ENCODE peak calls at places on chromosomes 11 and 22, in four cellular contexts. One of them, this sample, is unnamed.
A peak's percentile ranks its signal among the peaks of the same experiment; 100 is the strongest.

GRCh38 chr22:35424081-35424480 is 24.1 kb downstream of the MCM5 start:
- DNase-seq in mesendoderm: no peak
- DNase-seq in H1: no peak
- DNase-seq in IMR-90: no peak
- DNase-seq in this sample: no peak

GRCh38 chr11:30917859-30918478 is 331.8 kb upstream of the MPPED2 start:
- DNase-seq in mesendoderm: peak; percentile 63
- DNase-seq in IMR-90: peak; percentile 42
- DNase-seq in H1: no peak
- DNase-seq in this sample: no peak

GRCh38 chr11:115161876-115162275 is 342.3 kb downstream of the CADM1 start:
- DNase-seq in IMR-90: no peak
- DNase-seq in H1: no peak
- DNase-seq in mesendoderm: no peak
- DNase-seq in this sample: no peak

GRCh38 chr11:83162377-83162776 is 5.4 kb downstream of the PCF11 start:
- DNase-seq in IMR-90: peak; percentile 16
- DNase-seq in mesendoderm: no peak
- DNase-seq in H1: no peak
- DNase-seq in this sample: no peak

GRCh38 chr22:36925388-36926290 is 12.2 kb downstream of the CSF2RB start:
- DNase-seq in H1: no peak
- DNase-seq in IMR-90: peak; percentile 1
- DNase-seq in mesendoderm: no peak
- DNase-seq in this sample: no peak

GRCh38 chr22:33923660-33924246 is 3.5 kb upstream of the LARGE1 start:
- DNase-seq in mesendoderm: peak; percentile 91
- DNase-seq in IMR-90: peak; percentile 74
- DNase-seq in H1: peak; percentile 76
- DNase-seq in this sample: peak; percentile 69

GRCh38 chr22:29152381-29153138 is 53.1 kb upstream of the EMID1 start:
- DNase-seq in IMR-90: no peak
- DNase-seq in mesendoderm: peak; percentile 67
- DNase-seq in H1: no peak
- DNase-seq in this sample: peak; percentile 52

GRCh38 chr11:17528181-17528691 is 16.0 kb downstream of the USH1C start:
- DNase-seq in IMR-90: peak; percentile 28
- DNase-seq in mesendoderm: peak; percentile 76
- DNase-seq in H1: peak; percentile 90
- DNase-seq in this sample: peak; percentile 76

GRCh38 chr11:75524576-75525432 is 937 bp downstream of the GDPD5 start:
- DNase-seq in mesendoderm: peak; percentile 47
- DNase-seq in IMR-90: peak; percentile 34
- DNase-seq in H1: peak; percentile 72
- DNase-seq in this sample: peak; percentile 45

GRCh38 chr11:8722156-8722555 is 39.6 kb downstream of the RPL27A start:
- DNase-seq in H1: no peak
- DNase-seq in mesendoderm: peak; percentile 84
- DNase-seq in IMR-90: peak; percentile 56
- DNase-seq in this sample: no peak

GRCh38 chr11:34205326-34206035 is 100.1 kb downstream of the NAT10 start:
- DNase-seq in H1: no peak
- DNase-seq in IMR-90: peak; percentile 39
- DNase-seq in mesendoderm: no peak
- DNase-seq in this sample: no peak

GRCh38 chr22:28594784-28595324 is 84.8 kb downstream of the TTC28 start:
- DNase-seq in IMR-90: peak; percentile 77
- DNase-seq in mesendoderm: peak; percentile 66
- DNase-seq in H1: no peak
- DNase-seq in this sample: no peak

GRCh38 chr22:24146791-24147353 is 34.4 kb upstream of the SUSD2 start:
- DNase-seq in mesendoderm: peak; percentile 55
- DNase-seq in IMR-90: peak; percentile 92
- DNase-seq in H1: peak; percentile 56
- DNase-seq in this sample: peak; percentile 54

GRCh38 chr22:33451851-33452469 is 393.8 kb upstream of the SYN3 start:
- DNase-seq in mesendoderm: no peak
- DNase-seq in H1: no peak
- DNase-seq in IMR-90: peak; percentile 40
- DNase-seq in this sample: no peak

GRCh38 chr11:68282861-68283230 is 11.1 kb upstream of the C11orf24 start:
- DNase-seq in mesendoderm: no peak
- DNase-seq in H1: no peak
- DNase-seq in IMR-90: no peak
- DNase-seq in this sample: no peak

GRCh38 chr11:17514476-17514875 is 29.7 kb downstream of the USH1C start:
- DNase-seq in mesendoderm: no peak
- DNase-seq in IMR-90: no peak
- DNase-seq in H1: no peak
- DNase-seq in this sample: no peak

GRCh38 chr11:17635551-17635938 is 83.8 kb upstream of the MYOD1 start:
- DNase-seq in mesendoderm: no peak
- DNase-seq in H1: no peak
- DNase-seq in IMR-90: no peak
- DNase-seq in this sample: no peak

GRCh38 chr11:113387605-113388211 is at the start of gene ANKK1:
- DNase-seq in IMR-90: no peak
- DNase-seq in H1: peak; percentile 86
- DNase-seq in mesendoderm: peak; percentile 77
- DNase-seq in this sample: peak; percentile 87

GRCh38 chr11:469684-470667 is 19.9 kb downstream of the PTDSS2 start:
- DNase-seq in mesendoderm: peak; percentile 34
- DNase-seq in IMR-90: peak; percentile 81
- DNase-seq in H1: no peak
- DNase-seq in this sample: no peak

GRCh38 chr11:45771942-45772522 is 32.9 kb upstream of the SLC35C1 start:
- DNase-seq in mesendoderm: peak; percentile 86
- DNase-seq in H1: peak; percentile 94
- DNase-seq in IMR-90: peak; percentile 58
- DNase-seq in this sample: peak; percentile 87

GRCh38 chr11:13897606-13898276 is 64.8 kb upstream of the SPON1 start:
- DNase-seq in IMR-90: no peak
- DNase-seq in mesendoderm: no peak
- DNase-seq in H1: no peak
- DNase-seq in this sample: no peak

GRCh38 chr22:30556388-30556787 is 9.8 kb upstream of the SEC14L6 start:
- DNase-seq in IMR-90: no peak
- DNase-seq in mesendoderm: no peak
- DNase-seq in H1: no peak
- DNase-seq in this sample: no peak

GRCh38 chr22:30423296-30423958 is 2.1 kb upstream of the MTFP1 start:
- DNase-seq in IMR-90: no peak
- DNase-seq in H1: no peak
- DNase-seq in mesendoderm: no peak
- DNase-seq in this sample: no peak

GRCh38 chr11:1939006-1939626 is 8.0 kb upstream of the MRPL23 start:
- DNase-seq in IMR-90: no peak
- DNase-seq in H1: peak; percentile 47
- DNase-seq in mesendoderm: no peak
- DNase-seq in this sample: no peak

GRCh38 chr11:124115782-124116616 is 749 bp downstream of the VWA5A start:
- DNase-seq in mesendoderm: peak; percentile 73
- DNase-seq in H1: peak; percentile 53
- DNase-seq in IMR-90: no peak
- DNase-seq in this sample: peak; percentile 73

GRCh38 chr11:28400236-28401100 is 292.3 kb downstream of the METTL15 start:
- DNase-seq in IMR-90: peak; percentile 87
- DNase-seq in H1: no peak
- DNase-seq in mesendoderm: peak; percentile 6
- DNase-seq in this sample: no peak

GRCh38 chr11:102637731-102638130 is 12.6 kb upstream of the MMP20 start:
- DNase-seq in IMR-90: no peak
- DNase-seq in H1: no peak
- DNase-seq in mesendoderm: no peak
- DNase-seq in this sample: no peak

GRCh38 chr22:45441158-45441557 is 27.7 kb downstream of the RIBC2 start:
- DNase-seq in mesendoderm: peak; percentile 84
- DNase-seq in H1: no peak
- DNase-seq in IMR-90: peak; percentile 68
- DNase-seq in this sample: peak; percentile 70

GRCh38 chr22:35883028-35883620 is 145.5 kb downstream of the RBFOX2 start:
- DNase-seq in H1: no peak
- DNase-seq in IMR-90: peak; percentile 55
- DNase-seq in mesendoderm: peak; percentile 67
- DNase-seq in this sample: no peak

GRCh38 chr11:120336641-120337132 is 474 bp downstream of the ARHGEF12 start:
- DNase-seq in H1: peak; percentile 81
- DNase-seq in IMR-90: peak; percentile 20
- DNase-seq in mesendoderm: peak; percentile 67
- DNase-seq in this sample: no peak

GRCh38 chr22:19679476-19680099 is 34.7 kb upstream of the SEPTIN5 start:
- DNase-seq in H1: peak; percentile 96
- DNase-seq in mesendoderm: peak; percentile 53
- DNase-seq in IMR-90: no peak
- DNase-seq in this sample: peak; percentile 79

GRCh38 chr11:129223701-129224149 is 31.6 kb upstream of the ARHGAP32 start:
- DNase-seq in H1: no peak
- DNase-seq in mesendoderm: no peak
- DNase-seq in IMR-90: peak; percentile 45
- DNase-seq in this sample: no peak

GRCh38 chr11:6646040-6646439 is 9.6 kb downstream of the DCHS1 start:
- DNase-seq in IMR-90: peak; percentile 80
- DNase-seq in mesendoderm: no peak
- DNase-seq in H1: no peak
- DNase-seq in this sample: no peak
- H4K5ac ChIP-seq in IMR-90: peak overlapping the region; percentile 4
- H4K5ac ChIP-seq in mesendoderm: no peak overlapping the region
- H4K5ac ChIP-seq in H1: no peak overlapping the region
- H4K5ac ChIP-seq in this sample: no peak overlapping the region

GRCh38 chr22:38221407-38221806 is 19.6 kb downstream of the MAFF start:
- DNase-seq in H1: no peak
- DNase-seq in mesendoderm: no peak
- DNase-seq in IMR-90: no peak
- DNase-seq in this sample: no peak
- H4K5ac ChIP-seq in H1: no peak overlapping the region
- H4K5ac ChIP-seq in mesendoderm: no peak overlapping the region
- H4K5ac ChIP-seq in IMR-90: no peak overlapping the region
- H4K5ac ChIP-seq in this sample: no peak overlapping the region

GRCh38 chr11:131510662-131511061 is 140.2 kb downstream of the NTM start:
- DNase-seq in mesendoderm: no peak
- DNase-seq in H1: no peak
- DNase-seq in IMR-90: no peak
- DNase-seq in this sample: no peak
- H4K5ac ChIP-seq in mesendoderm: no peak overlapping the region
- H4K5ac ChIP-seq in H1: no peak overlapping the region
- H4K5ac ChIP-seq in IMR-90: no peak overlapping the region
- H4K5ac ChIP-seq in this sample: no peak overlapping the region

DNA sequence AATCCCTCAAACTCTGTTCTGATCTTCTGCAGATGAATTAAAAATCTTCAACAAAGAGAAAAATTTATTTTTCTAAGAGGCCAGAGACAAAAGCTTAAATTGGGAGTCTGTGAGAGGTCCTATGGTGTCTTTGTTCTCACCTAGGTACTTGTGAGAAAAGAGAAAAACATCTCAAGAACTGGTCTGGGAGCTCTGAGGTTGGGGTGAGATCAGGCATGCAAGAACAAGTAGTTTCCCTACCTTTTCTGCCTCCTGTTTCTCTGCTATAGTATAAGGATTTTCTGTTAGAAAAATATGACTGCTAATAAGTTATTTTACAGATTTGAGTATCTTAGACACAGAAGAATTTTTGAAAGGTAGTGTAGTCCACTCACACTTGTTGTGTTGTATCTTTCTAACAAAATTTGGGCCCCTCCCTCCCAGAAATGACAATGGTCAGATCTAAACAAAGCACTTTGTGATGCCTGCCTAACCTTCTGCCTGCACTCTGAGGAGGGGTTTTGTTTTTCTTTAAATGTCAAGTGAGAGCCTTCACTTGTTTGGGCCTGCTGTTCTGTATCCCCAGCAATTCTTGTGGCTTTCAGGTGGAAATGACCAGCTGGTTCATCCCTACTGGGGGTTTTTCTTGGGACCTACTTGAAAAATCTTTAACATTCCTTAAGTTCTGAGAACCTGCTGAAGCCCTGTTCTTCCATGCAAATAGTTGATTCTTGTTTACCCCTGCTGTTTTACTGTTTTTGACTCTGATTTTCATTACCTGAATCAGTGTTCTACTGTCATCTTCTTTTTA is 13.6 kb upstream of the OR51S1 start:
- DNase-seq in H1: no peak
- DNase-seq in mesendoderm: peak; percentile 4
- DNase-seq in IMR-90: no peak
- DNase-seq in this sample: peak; percentile 69
- H4K5ac ChIP-seq in H1: no peak overlapping the region
- H4K5ac ChIP-seq in mesendoderm: no peak overlapping the region
- H4K5ac ChIP-seq in IMR-90: no peak overlapping the region
- H4K5ac ChIP-seq in this sample: no peak overlapping the region

DNA sequence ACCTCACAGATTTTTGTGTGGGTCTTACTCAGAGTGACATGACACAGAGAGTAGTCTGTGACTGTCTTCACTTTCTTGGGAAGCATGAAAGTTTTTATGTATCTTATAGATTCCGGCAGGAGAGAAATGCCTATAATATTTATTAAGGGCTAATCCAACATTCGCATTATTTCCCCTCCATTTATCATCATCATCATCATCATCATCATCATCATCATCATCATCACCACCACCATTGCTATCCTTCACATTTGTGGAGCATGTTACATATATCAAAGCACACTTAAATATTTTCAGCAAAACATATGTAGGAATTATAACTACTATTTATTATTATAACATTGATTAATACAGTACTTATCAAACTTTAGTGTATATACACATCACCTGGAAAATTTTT is 66.2 kb downstream of the GAS2 start:
- DNase-seq in mesendoderm: no peak
- DNase-seq in IMR-90: no peak
- DNase-seq in H1: no peak
- DNase-seq in this sample: no peak
- H4K5ac ChIP-seq in mesendoderm: no peak overlapping the region
- H4K5ac ChIP-seq in IMR-90: no peak overlapping the region
- H4K5ac ChIP-seq in H1: no peak overlapping the region
- H4K5ac ChIP-seq in this sample: no peak overlapping the region

GRCh38 chr11:99154277-99154676 is 133.5 kb downstream of the CNTN5 start:
- DNase-seq in IMR-90: no peak
- DNase-seq in mesendoderm: no peak
- DNase-seq in H1: no peak
- DNase-seq in this sample: no peak
- H4K5ac ChIP-seq in IMR-90: no peak overlapping the region
- H4K5ac ChIP-seq in mesendoderm: no peak overlapping the region
- H4K5ac ChIP-seq in H1: no peak overlapping the region
- H4K5ac ChIP-seq in this sample: no peak overlapping the region